ENCODE peak calls at places on chromosomes 5 and 9, in seven cellular contexts. I is stimulated activated CD8-positive, alpha-beta memory T cell treated with anti-CD3 and anti-CD28 coated beads, Interleukin-12 subunit alpha, Interleukin-12 subunit beta, amount 100 ng/mL, for 4 hours; N is fibroblast of lung; L is NAMALWA; D is Caki2; Q is KG1; Z is NCI-H1417. T is an unnamed sample.

GRCh38 chr9:89616411-89616810 is 11.6 kb downstream of the GADD45G start:
- DNase-seq in Q (no peak), Z (no peak), I (no peak), D (no peak), N (no peak), L (no peak), T (no peak)

GRCh38 chr9:128007566-128008138 is 26.9 kb upstream of the EEIG1 start:
- DNase-seq in Q (peak), L (peak), N (peak), Z (peak), D (peak), I (peak), T (peak)

GRCh38 chr5:140049713-140050112 is 6.6 kb upstream of the NRG2 start:
- DNase-seq in L (no peak), I (no peak), Q (no peak), N (no peak), Z (no peak), D (no peak), T (no peak)

GRCh38 chr9:132231019-132231701 is 69.3 kb downstream of the NTNG2 start:
- DNase-seq in Z (no peak), L (no peak), Q (no peak), I (no peak), N (no peak), D (no peak), T (no peak)

GRCh38 chr9:126514037-126514821 is 99.5 kb upstream of the LMX1B start:
- DNase-seq in Q (no peak), N (peak), I (peak), L (peak), Z (peak), D (peak), T (peak)

GRCh38 chr9:18753904-18754303 is 279.1 kb downstream of the SAXO1 start:
- DNase-seq in D (no peak), Z (no peak), L (no peak), I (no peak), N (no peak), Q (no peak), T (no peak)

GRCh38 chr9:117704024-117704575 is at the start of gene TLR4:
- DNase-seq in L (peak), N (peak), Z (no peak), I (no peak), Q (peak), D (peak), T (no peak)

GRCh38 chr5:127066721-127067120 is 6.6 kb downstream of the C5orf63 start:
- DNase-seq in L (no peak), Z (no peak), N (no peak), D (no peak), I (no peak), Q (no peak), T (no peak)

GRCh38 chr5:160539431-160539830 is 117.8 kb downstream of the PTTG1 start:
- DNase-seq in Q (no peak), D (peak), N (peak), I (no peak), L (no peak), Z (no peak), T (no peak)